ENCODE peak calls at places on chromosomes 7 and 10, in seven cellular contexts. One of them, this sample, is unnamed.

GRCh38 chr7:74505426-74506328 is 52.0 kb downstream of the GTF2IRD1 start:
- DNase-seq in suprapubic skin: no peak
- DNase-seq in colonic mucosa: no peak
- DNase-seq in retinal pigment epithelial cell: no peak
- DNase-seq in AG04449: no peak
- DNase-seq in NT2/D1: no peak
- DNase-seq in spleen: no peak
- DNase-seq in this sample: no peak

GRCh38 chr10:97503413-97503812 is 4.7 kb downstream of the UBTD1 start:
- DNase-seq in suprapubic skin: no peak
- DNase-seq in colonic mucosa: no peak
- DNase-seq in retinal pigment epithelial cell: no peak
- DNase-seq in AG04449: no peak
- DNase-seq in NT2/D1: no peak
- DNase-seq in spleen: peak
- DNase-seq in this sample: no peak

GRCh38 chr10:126904493-126904806 is 778 bp upstream of the DOCK1 start:
- DNase-seq in suprapubic skin: no peak
- DNase-seq in colonic mucosa: no peak
- DNase-seq in retinal pigment epithelial cell: no peak
- DNase-seq in AG04449: no peak
- DNase-seq in NT2/D1: no peak
- DNase-seq in spleen: no peak
- DNase-seq in this sample: no peak

GRCh38 chr10:123837771-123838170 is 53.8 kb downstream of the CPXM2 start:
- DNase-seq in suprapubic skin: no peak
- DNase-seq in colonic mucosa: no peak
- DNase-seq in retinal pigment epithelial cell: no peak
- DNase-seq in AG04449: no peak
- DNase-seq in NT2/D1: no peak
- DNase-seq in spleen: no peak
- DNase-seq in this sample: no peak

GRCh38 chr10:3139135-3139910 is 33.3 kb downstream of the PITRM1 start:
- DNase-seq in suprapubic skin: no peak
- DNase-seq in colonic mucosa: no peak
- DNase-seq in retinal pigment epithelial cell: no peak
- DNase-seq in AG04449: no peak
- DNase-seq in NT2/D1: no peak
- DNase-seq in spleen: peak
- DNase-seq in this sample: no peak

GRCh38 chr10:4568731-4569130 is 257.3 kb upstream of the AKR1E2 start:
- DNase-seq in suprapubic skin: no peak
- DNase-seq in colonic mucosa: no peak
- DNase-seq in retinal pigment epithelial cell: no peak
- DNase-seq in AG04449: no peak
- DNase-seq in NT2/D1: no peak
- DNase-seq in spleen: no peak
- DNase-seq in this sample: no peak

GRCh38 chr10:56653289-56653688 is 292.2 kb upstream of the ZWINT start:
- DNase-seq in suprapubic skin: no peak
- DNase-seq in colonic mucosa: no peak
- DNase-seq in retinal pigment epithelial cell: no peak
- DNase-seq in AG04449: no peak
- DNase-seq in NT2/D1: no peak
- DNase-seq in spleen: no peak
- DNase-seq in this sample: no peak

GRCh38 chr10:24519950-24520349 is 203.7 kb downstream of the ARHGAP21 start:
- DNase-seq in suprapubic skin: no peak
- DNase-seq in colonic mucosa: no peak
- DNase-seq in retinal pigment epithelial cell: no peak
- DNase-seq in AG04449: no peak
- DNase-seq in NT2/D1: no peak
- DNase-seq in spleen: no peak
- DNase-seq in this sample: no peak

GRCh38 chr10:14474656-14475055 is 143.9 kb upstream of the FRMD4A start:
- DNase-seq in suprapubic skin: no peak
- DNase-seq in colonic mucosa: no peak
- DNase-seq in retinal pigment epithelial cell: no peak
- DNase-seq in AG04449: no peak
- DNase-seq in NT2/D1: no peak
- DNase-seq in spleen: no peak
- DNase-seq in this sample: no peak

GRCh38 chr10:75071164-75071489 is 40.3 kb upstream of the SAMD8 start:
- DNase-seq in suprapubic skin: no peak
- DNase-seq in colonic mucosa: no peak
- DNase-seq in retinal pigment epithelial cell: no peak
- DNase-seq in AG04449: no peak
- DNase-seq in NT2/D1: no peak
- DNase-seq in spleen: peak
- DNase-seq in this sample: peak

GRCh38 chr7:2613926-2614613 is 17.7 kb upstream of the TTYH3 start:
- DNase-seq in suprapubic skin: no peak
- DNase-seq in colonic mucosa: no peak
- DNase-seq in retinal pigment epithelial cell: no peak
- DNase-seq in AG04449: no peak
- DNase-seq in NT2/D1: no peak
- DNase-seq in spleen: no peak
- DNase-seq in this sample: no peak

GRCh38 chr7:111092406-111093160 is 1.7 kb downstream of the LRRN3 start:
- DNase-seq in suprapubic skin: no peak
- DNase-seq in colonic mucosa: no peak
- DNase-seq in retinal pigment epithelial cell: no peak
- DNase-seq in AG04449: no peak
- DNase-seq in NT2/D1: no peak
- DNase-seq in spleen: no peak
- DNase-seq in this sample: no peak

GRCh38 chr10:11528286-11528685 is 83.2 kb downstream of the USP6NL start:
- DNase-seq in suprapubic skin: no peak
- DNase-seq in colonic mucosa: no peak
- DNase-seq in retinal pigment epithelial cell: no peak
- DNase-seq in AG04449: no peak
- DNase-seq in NT2/D1: no peak
- DNase-seq in spleen: no peak
- DNase-seq in this sample: no peak

GRCh38 chr10:34655286-34656170 is 159.6 kb downstream of the PARD3 start:
- DNase-seq in suprapubic skin: no peak
- DNase-seq in colonic mucosa: peak
- DNase-seq in retinal pigment epithelial cell: no peak
- DNase-seq in AG04449: peak
- DNase-seq in NT2/D1: peak
- DNase-seq in spleen: no peak
- DNase-seq in this sample: no peak

GRCh38 chr7:21526448-21526847 is 16.4 kb upstream of the DNAH11 start:
- DNase-seq in suprapubic skin: no peak
- DNase-seq in colonic mucosa: no peak
- DNase-seq in retinal pigment epithelial cell: no peak
- DNase-seq in AG04449: no peak
- DNase-seq in NT2/D1: no peak
- DNase-seq in spleen: no peak
- DNase-seq in this sample: no peak

GRCh38 chr10:43390791-43391190 is 18.2 kb downstream of the HNRNPF start:
- DNase-seq in suprapubic skin: no peak
- DNase-seq in colonic mucosa: no peak
- DNase-seq in retinal pigment epithelial cell: no peak
- DNase-seq in AG04449: no peak
- DNase-seq in NT2/D1: no peak
- DNase-seq in spleen: peak
- DNase-seq in this sample: no peak

GRCh38 chr10:30436200-30436599 is 2.2 kb downstream of the MAP3K8 start:
- DNase-seq in suprapubic skin: no peak
- DNase-seq in colonic mucosa: peak
- DNase-seq in retinal pigment epithelial cell: peak
- DNase-seq in AG04449: no peak
- DNase-seq in NT2/D1: peak
- DNase-seq in spleen: no peak
- DNase-seq in this sample: peak

GRCh38 chr7:22851140-22851539 is 28.5 kb upstream of the TOMM7 start:
- DNase-seq in suprapubic skin: no peak
- DNase-seq in colonic mucosa: no peak
- DNase-seq in retinal pigment epithelial cell: no peak
- DNase-seq in AG04449: no peak
- DNase-seq in NT2/D1: no peak
- DNase-seq in spleen: no peak
- DNase-seq in this sample: no peak

GRCh38 chr10:101112799-101113594 is 18.1 kb upstream of the TLX1 start:
- DNase-seq in suprapubic skin: no peak
- DNase-seq in colonic mucosa: no peak
- DNase-seq in retinal pigment epithelial cell: no peak
- DNase-seq in AG04449: no peak
- DNase-seq in NT2/D1: no peak
- DNase-seq in spleen: peak
- DNase-seq in this sample: no peak

DNA sequence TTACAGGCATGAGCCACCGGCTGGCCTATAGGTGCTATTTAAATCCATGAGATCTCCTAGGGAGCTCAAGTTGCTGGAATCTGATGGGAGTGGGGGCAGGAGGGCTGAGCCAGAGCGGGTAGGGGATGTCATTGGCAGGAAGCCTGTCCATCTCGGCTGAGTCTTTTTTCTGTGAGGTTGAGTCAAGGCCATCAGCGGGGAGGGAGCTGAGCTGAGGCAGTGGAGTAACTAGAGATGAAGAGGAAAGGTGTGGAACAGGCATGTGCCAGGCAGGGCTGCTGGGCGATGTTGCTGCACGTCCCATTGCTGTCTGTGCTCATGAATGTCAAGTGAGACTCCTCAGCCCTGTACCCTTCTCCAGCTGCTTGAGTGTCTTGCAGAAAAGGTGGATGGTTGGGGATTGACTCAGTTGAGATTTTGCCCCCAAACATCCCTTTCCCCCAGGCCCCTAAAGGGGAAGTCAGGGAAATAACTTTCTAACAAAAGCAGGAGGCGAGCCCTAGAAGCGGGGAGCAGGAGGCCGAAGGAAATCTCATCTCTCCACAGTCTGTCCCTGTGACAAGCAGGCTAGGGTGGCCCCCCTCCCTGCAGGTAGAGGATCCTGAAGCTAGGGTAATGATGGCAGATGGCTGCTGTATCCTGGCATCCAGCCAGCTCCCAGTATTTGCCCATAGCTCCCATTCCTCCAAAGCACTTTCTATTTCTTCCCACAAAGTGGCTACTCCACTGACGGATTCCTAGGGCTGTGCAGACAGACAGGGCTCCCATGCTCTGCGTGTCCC is 5.4 kb downstream of the ATP6V1F start:
- DNase-seq in suprapubic skin: no peak
- DNase-seq in colonic mucosa: peak
- DNase-seq in retinal pigment epithelial cell: no peak
- DNase-seq in AG04449: no peak
- DNase-seq in NT2/D1: no peak
- DNase-seq in spleen: no peak
- DNase-seq in this sample: no peak
- H3K4me3 ChIP-seq in suprapubic skin: no peak
- H3K4me3 ChIP-seq in colonic mucosa: no peak
- H3K4me3 ChIP-seq in retinal pigment epithelial cell: no peak
- H3K4me3 ChIP-seq in AG04449: no peak
- H3K4me3 ChIP-seq in NT2/D1: no peak
- H3K4me3 ChIP-seq in spleen: no peak
- H3K4me3 ChIP-seq in this sample: no peak

GRCh38 chr7:113084499-113085172 is 2.0 kb downstream of the GPR85 start:
- DNase-seq in suprapubic skin: no peak
- DNase-seq in colonic mucosa: no peak
- DNase-seq in retinal pigment epithelial cell: no peak
- DNase-seq in AG04449: no peak
- DNase-seq in NT2/D1: no peak
- DNase-seq in spleen: no peak
- DNase-seq in this sample: no peak

GRCh38 chr7:113086928-113087277 is 276 bp upstream of the GPR85 start:
- DNase-seq in suprapubic skin: no peak
- DNase-seq in colonic mucosa: no peak
- DNase-seq in retinal pigment epithelial cell: no peak
- DNase-seq in AG04449: no peak
- DNase-seq in NT2/D1: no peak
- DNase-seq in spleen: no peak
- DNase-seq in this sample: no peak

GRCh38 chr7:113087278-113087998 is 811 bp upstream of the GPR85 start:
- DNase-seq in suprapubic skin: no peak
- DNase-seq in colonic mucosa: no peak
- DNase-seq in retinal pigment epithelial cell: peak
- DNase-seq in AG04449: peak
- DNase-seq in NT2/D1: no peak
- DNase-seq in spleen: no peak
- DNase-seq in this sample: no peak

GRCh38 chr7:113086431-113086888 is at the start of gene GPR85:
- DNase-seq in suprapubic skin: no peak
- DNase-seq in colonic mucosa: no peak
- DNase-seq in retinal pigment epithelial cell: no peak
- DNase-seq in AG04449: no peak
- DNase-seq in NT2/D1: peak
- DNase-seq in spleen: peak
- DNase-seq in this sample: peak

GRCh38 chr7:113085781-113086390 is 741 bp downstream of the GPR85 start:
- DNase-seq in suprapubic skin: no peak
- DNase-seq in colonic mucosa: no peak
- DNase-seq in retinal pigment epithelial cell: no peak
- DNase-seq in AG04449: no peak
- DNase-seq in NT2/D1: no peak
- DNase-seq in spleen: no peak
- DNase-seq in this sample: no peak
- H3K4me3 ChIP-seq in suprapubic skin: peak
- H3K4me3 ChIP-seq in colonic mucosa: no peak
- H3K4me3 ChIP-seq in retinal pigment epithelial cell: peak
- H3K4me3 ChIP-seq in AG04449: peak
- H3K4me3 ChIP-seq in NT2/D1: no peak
- H3K4me3 ChIP-seq in spleen: peak
- H3K4me3 ChIP-seq in this sample: peak

GRCh38 chr10:71212249-71213126 is at the start of gene UNC5B:
- DNase-seq in suprapubic skin: peak
- DNase-seq in colonic mucosa: peak
- DNase-seq in retinal pigment epithelial cell: no peak
- DNase-seq in AG04449: no peak
- DNase-seq in NT2/D1: no peak
- DNase-seq in spleen: peak
- DNase-seq in this sample: peak

GRCh38 chr10:71214641-71215160 is 2.3 kb downstream of the UNC5B start:
- DNase-seq in suprapubic skin: no peak
- DNase-seq in colonic mucosa: no peak
- DNase-seq in retinal pigment epithelial cell: no peak
- DNase-seq in AG04449: no peak
- DNase-seq in NT2/D1: no peak
- DNase-seq in spleen: peak
- DNase-seq in this sample: no peak

GRCh38 chr10:71213761-71214440 is 1.5 kb downstream of the UNC5B start:
- DNase-seq in suprapubic skin: no peak
- DNase-seq in colonic mucosa: peak
- DNase-seq in retinal pigment epithelial cell: peak
- DNase-seq in AG04449: peak
- DNase-seq in NT2/D1: no peak
- DNase-seq in spleen: peak
- DNase-seq in this sample: no peak

GRCh38 chr10:71211759-71212248 is 566 bp upstream of the UNC5B start:
- DNase-seq in suprapubic skin: no peak
- DNase-seq in colonic mucosa: no peak
- DNase-seq in retinal pigment epithelial cell: no peak
- DNase-seq in AG04449: no peak
- DNase-seq in NT2/D1: no peak
- DNase-seq in spleen: no peak
- DNase-seq in this sample: no peak

GRCh38 chr10:71213127-71213616 is 802 bp downstream of the UNC5B start:
- DNase-seq in suprapubic skin: no peak
- DNase-seq in colonic mucosa: peak
- DNase-seq in retinal pigment epithelial cell: peak
- DNase-seq in AG04449: peak
- DNase-seq in NT2/D1: no peak
- DNase-seq in spleen: peak
- DNase-seq in this sample: peak
- H3K4me3 ChIP-seq in suprapubic skin: peak
- H3K4me3 ChIP-seq in colonic mucosa: peak
- H3K4me3 ChIP-seq in retinal pigment epithelial cell: peak
- H3K4me3 ChIP-seq in AG04449: peak
- H3K4me3 ChIP-seq in NT2/D1: peak
- H3K4me3 ChIP-seq in spleen: peak
- H3K4me3 ChIP-seq in this sample: peak

GRCh38 chr7:100887186-100887954 is 2.1 kb downstream of the UFSP1 start:
- DNase-seq in suprapubic skin: no peak
- DNase-seq in colonic mucosa: peak
- DNase-seq in retinal pigment epithelial cell: no peak
- DNase-seq in AG04449: no peak
- DNase-seq in NT2/D1: no peak
- DNase-seq in spleen: peak
- DNase-seq in this sample: peak
- H3K4me3 ChIP-seq in suprapubic skin: no peak
- H3K4me3 ChIP-seq in colonic mucosa: no peak
- H3K4me3 ChIP-seq in retinal pigment epithelial cell: no peak
- H3K4me3 ChIP-seq in AG04449: no peak
- H3K4me3 ChIP-seq in NT2/D1: no peak
- H3K4me3 ChIP-seq in spleen: no peak
- H3K4me3 ChIP-seq in this sample: no peak

This sample was measured in upper lobe of left lung.